ENCODE peak calls at places on chromosomes 6 and 20, in four cellular contexts. Z, F, I and M are unnamed samples.

GRCh38 chr6:87484491-87484890 is 11.7 kb downstream of the SLC35A1 start:
- DNase-seq in Z (no peak), I (no peak), F (no peak), M (no peak)

GRCh38 chr6:167748046-167748445 is 78.7 kb upstream of the AFDN start:
- DNase-seq in Z (no peak), I (no peak), F (no peak), M (no peak)

GRCh38 chr20:51354769-51355319 is 187.7 kb downstream of the NFATC2 start:
- DNase-seq in I (no peak), F (no peak), Z (no peak), M (no peak)

GRCh38 chr6:36997811-36998722 is 7.4 kb upstream of the FGD2 start:
- DNase-seq in Z (no peak), F (no peak), I (no peak), M (no peak)

GRCh38 chr6:57158658-57159057 is 13.5 kb upstream of the BAG2 start:
- DNase-seq in F (no peak), Z (no peak), I (no peak), M (no peak)

GRCh38 chr6:47587503-47587902 is 109.9 kb downstream of the CD2AP start:
- DNase-seq in Z (no peak), F (no peak), I (no peak), M (no peak)

GRCh38 chr6:169250660-169251059 is 3.0 kb downstream of the THBS2 start:
- DNase-seq in I (no peak), Z (no peak), F (no peak), M (no peak)

GRCh38 chr6:113856571-113857564 is at the start of gene MARCKS:
- DNase-seq in I (peak), Z (no peak), F (peak), M (no peak)

GRCh38 chr6:128495536-128496333 is 24.7 kb downstream of the PTPRK start:
- DNase-seq in F (no peak), I (peak), Z (no peak), M (no peak)

GRCh38 chr6:5175195-5175594 is 85.6 kb downstream of the LYRM4 start:
- DNase-seq in F (peak), Z (peak), I (no peak), M (no peak)

GRCh38 chr6:72032056-72032455 is 145.7 kb downstream of the RIMS1 start:
- DNase-seq in Z (no peak), I (no peak), F (no peak), M (no peak)

GRCh38 chr6:44049989-44050871 is 77.0 kb downstream of the MRPL14 start:
- DNase-seq in I (no peak), Z (no peak), F (no peak), M (no peak)

GRCh38 chr6:131894735-131895424 is 56.3 kb downstream of the CCN2 start:
- DNase-seq in F (no peak), Z (no peak), I (peak), M (no peak)

GRCh38 chr6:72894091-72894490 is 272.2 kb downstream of the KCNQ5 start:
- DNase-seq in Z (no peak), I (no peak), F (no peak), M (no peak)

GRCh38 chr6:156189195-156189594 is 588.0 kb upstream of the ARID1B start:
- DNase-seq in F (no peak), Z (no peak), I (no peak), M (no peak)

GRCh38 chr6:75266716-75267291 is 17.8 kb downstream of the TMEM30A start:
- DNase-seq in Z (no peak), F (no peak), I (peak), M (no peak)

DNA sequence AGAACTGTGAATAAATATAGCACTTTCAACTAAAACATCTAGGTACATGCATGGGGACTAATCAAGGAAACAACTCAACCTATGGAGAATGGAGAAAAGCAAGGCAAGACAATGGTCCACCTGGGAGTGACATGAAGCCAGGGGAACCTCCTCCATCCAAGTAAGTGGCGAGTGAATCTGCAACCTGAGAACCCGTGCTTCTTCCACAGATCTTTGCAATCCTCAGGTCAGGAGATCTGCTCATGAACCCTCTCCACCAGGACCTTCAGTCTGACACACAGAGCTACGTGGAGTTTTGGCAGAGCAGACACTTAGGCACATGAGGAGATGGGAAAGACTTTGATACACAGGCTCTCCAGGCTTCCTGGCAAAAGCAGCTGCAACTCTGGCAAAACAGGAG is 58.8 kb upstream of the KHDRBS2 start:
- DNase-seq in F (no peak), Z (no peak), I (no peak), M (no peak)
- TF ChIP-seq RFX5 in F (no peak), Z (no peak), I (no peak), M (no peak)

GRCh38 chr20:49593441-49594142 is 25.7 kb upstream of the PTGIS start:
- DNase-seq in F (no peak), I (no peak), Z (no peak), M (no peak)
- TF ChIP-seq CBX5 in F (no peak), I (no peak), Z (no peak), M (no peak)

GRCh38 chr6:160393966-160394653 is 45.9 kb downstream of the SLC22A3 start:
- DNase-seq in I (peak), Z (no peak), F (no peak), M (no peak)

GRCh38 chr6:160387887-160388286 is 39.7 kb downstream of the SLC22A3 start:
- DNase-seq in F (no peak), I (no peak), Z (no peak), M (no peak)

GRCh38 chr6:160391419-160392116 is 43.4 kb downstream of the SLC22A3 start:
- DNase-seq in F (no peak), Z (no peak), I (peak), M (no peak)

GRCh38 chr6:160386869-160387518 is 38.8 kb downstream of the SLC22A3 start:
- DNase-seq in Z (no peak), F (no peak), I (no peak), M (no peak)

GRCh38 chr6:160388922-160389321 is 40.7 kb downstream of the SLC22A3 start:
- DNase-seq in Z (no peak), F (no peak), I (no peak), M (no peak)
- TF ChIP-seq SRF in Z (no peak), F (no peak), I (no peak), M (no peak)

GRCh38 chr6:84028350-84028749 is 5.2 kb upstream of the MRAP2 start:
- DNase-seq in Z (no peak), F (no peak), I (no peak), M (no peak)

GRCh38 chr6:84035484-84035883 is 1.9 kb downstream of the MRAP2 start:
- DNase-seq in I (no peak), Z (no peak), F (no peak), M (no peak)

GRCh38 chr6:84037425-84038089 is 4.0 kb downstream of the MRAP2 start:
- DNase-seq in Z (no peak), F (no peak), I (no peak), M (no peak)

DNA sequence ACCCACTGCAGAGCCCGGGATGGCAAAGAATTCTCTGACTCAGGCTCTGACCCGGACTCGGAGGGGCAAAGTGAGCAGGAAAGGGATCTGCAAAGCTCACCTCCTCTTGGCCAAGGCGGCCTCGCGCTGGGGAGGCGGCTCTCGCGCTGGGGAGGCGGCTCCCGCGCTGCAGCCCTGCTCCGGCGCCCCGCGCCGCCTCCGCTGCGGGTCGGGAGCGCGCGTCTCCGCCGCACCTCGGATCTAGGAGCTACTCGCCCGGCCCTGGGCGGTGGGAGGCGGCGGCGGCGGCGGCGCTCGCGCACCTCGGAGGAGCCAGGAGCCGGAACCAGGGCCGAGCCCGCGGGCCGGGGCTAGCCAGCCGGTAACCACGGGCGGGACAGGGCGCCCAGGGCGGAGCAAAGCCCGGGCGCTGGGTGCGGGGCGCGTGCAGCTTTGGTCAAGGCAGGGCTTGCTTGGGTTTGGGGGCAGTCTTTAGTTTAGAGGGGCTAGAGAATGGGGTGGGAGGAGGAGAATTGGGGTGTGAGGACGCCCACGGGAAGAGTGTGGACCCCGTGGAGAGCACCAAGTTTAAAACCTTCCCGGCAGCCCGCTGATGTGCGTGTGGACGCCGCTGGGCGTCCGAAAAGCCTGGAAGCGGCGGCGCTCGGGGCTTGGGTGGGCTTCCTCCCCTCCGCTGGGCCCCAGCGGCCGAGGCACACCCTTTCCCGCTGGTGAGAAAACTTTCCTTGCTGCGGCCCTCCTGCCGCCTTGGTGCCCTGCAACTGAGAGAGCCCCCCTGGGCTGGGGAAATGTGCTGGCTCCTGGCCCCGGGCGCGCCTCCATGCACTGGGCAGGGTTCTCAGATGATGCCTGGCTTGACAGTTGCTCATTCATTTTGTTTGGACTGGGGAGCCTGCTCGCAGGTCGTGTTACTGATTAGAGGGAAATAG is at the start of gene MRAP2:
- DNase-seq in Z (no peak), F (peak), I (no peak), M (no peak)
- TF ChIP-seq RFX5 in Z (no peak), F (no peak), I (no peak), M (no peak)

GRCh38 chr6:14118444-14118843 is 872 bp downstream of the CD83 start:
- DNase-seq in Z (no peak), I (no peak), F (no peak), M (no peak)

GRCh38 chr6:14119764-14120163 is 2.2 kb downstream of the CD83 start:
- DNase-seq in I (no peak), F (no peak), Z (no peak), M (no peak)

GRCh38 chr6:14118091-14118439 is 493 bp downstream of the CD83 start:
- DNase-seq in I (no peak), Z (no peak), F (no peak), M (no peak)

GRCh38 chr6:14120556-14120955 is 3.0 kb downstream of the CD83 start:
- DNase-seq in Z (no peak), I (no peak), F (no peak), M (no peak)

DNA sequence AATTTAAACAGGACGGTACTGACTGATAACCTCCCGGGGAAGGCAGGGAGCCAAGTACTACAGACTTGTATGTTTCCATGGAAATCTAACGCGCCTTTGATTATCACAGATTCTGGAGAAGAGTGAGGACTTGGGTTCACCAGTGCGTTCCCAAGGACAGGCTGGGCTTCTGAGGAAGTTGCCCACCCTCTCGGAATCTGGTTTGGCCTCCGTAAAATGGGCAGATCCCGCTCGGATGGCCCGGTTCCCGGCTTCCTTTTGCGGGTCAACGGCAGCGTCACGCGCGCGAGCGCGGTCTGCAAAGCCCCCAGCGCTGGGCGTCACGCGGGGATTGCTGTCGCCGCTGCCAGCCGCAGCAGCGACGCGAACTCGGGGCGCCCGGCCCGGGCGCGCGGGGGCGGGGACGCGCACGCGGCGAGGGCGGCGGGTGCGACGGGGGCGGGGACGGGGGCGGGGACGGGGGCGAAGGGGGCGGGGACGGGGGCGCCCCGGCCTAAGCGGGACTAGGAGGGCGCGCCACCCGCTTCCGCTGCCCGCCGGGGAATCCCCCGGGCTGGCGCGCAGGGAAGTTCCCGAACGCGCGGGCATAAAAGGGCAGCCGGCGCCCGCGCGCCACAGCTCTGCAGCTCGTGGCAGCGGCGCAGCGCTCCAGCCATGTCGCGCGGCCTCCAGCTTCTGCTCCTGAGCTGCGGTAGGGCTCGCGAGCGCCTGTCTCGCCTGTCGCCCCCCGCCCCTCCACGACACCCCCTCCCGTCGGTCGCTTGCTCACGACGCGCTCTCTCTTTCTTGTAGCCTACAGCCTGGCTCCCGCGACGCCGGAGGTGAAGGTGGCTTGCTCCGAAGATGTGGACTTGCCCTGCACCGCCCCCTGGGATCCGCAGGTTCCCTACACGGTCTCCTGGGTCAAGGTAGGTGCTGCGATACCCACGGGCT is at the start of gene CD83:
- DNase-seq in I (peak), F (peak), Z (no peak), M (no peak)
- TF ChIP-seq CBX5 in I (no peak), F (no peak), Z (no peak), M (no peak)